ENCODE peak calls at places on chromosome 7, in five cellular contexts. O is transverse colon, R is fibroblast of pulmonary artery, B is AG04449, K is pancreas. A is an unnamed sample.
A peak's percentile ranks its signal among the peaks of the same experiment; 100 is the strongest.

GRCh38 chr7:117098457-117098856 is 145.2 kb downstream of the ST7 start:
- DNase-seq in R (peak; percentile 90), B (peak; percentile 95), K (no peak), O (no peak), A (no peak)

GRCh38 chr7:83693281-83693680 is 44.3 kb upstream of the SEMA3E start:
- DNase-seq in B (no peak), O (no peak), K (no peak), R (no peak), A (no peak)

GRCh38 chr7:150978136-150978789 is at the start of gene KCNH2:
- DNase-seq in K (no peak), B (no peak), R (no peak), O (no peak), A (peak; percentile 27)

GRCh38 chr7:152336754-152337368 is 98.9 kb downstream of the KMT2C start:
- DNase-seq in K (peak; percentile 17), O (peak; percentile 10), B (no peak), R (peak; percentile 52), A (no peak)

GRCh38 chr7:23468721-23469149 is 1.6 kb downstream of the IGF2BP3 start:
- DNase-seq in K (no peak), R (no peak), O (peak; percentile 8), B (no peak), A (no peak)

GRCh38 chr7:49398236-49398635 is 375.2 kb upstream of the VWC2 start:
- DNase-seq in K (no peak), B (no peak), R (no peak), O (no peak), A (no peak)

GRCh38 chr7:108345710-108346336 is 110.4 kb downstream of the NRCAM start:
- DNase-seq in O (no peak), K (no peak), R (no peak), B (no peak), A (no peak)

GRCh38 chr7:131896189-131896855 is 339.9 kb upstream of the PODXL start:
- DNase-seq in O (no peak), R (no peak), K (no peak), B (no peak), A (no peak)

GRCh38 chr7:85274452-85274851 is 87.6 kb upstream of the SEMA3D start:
- DNase-seq in R (no peak), B (no peak), K (no peak), O (no peak), A (no peak)

GRCh38 chr7:136997735-136998134 is 129.3 kb downstream of the CHRM2 start:
- DNase-seq in B (no peak), O (no peak), R (no peak), K (no peak), A (no peak)

GRCh38 chr7:131859162-131859821 is 302.9 kb upstream of the PODXL start:
- DNase-seq in B (peak; percentile 26), R (peak; percentile 78), O (peak; percentile 68), K (peak; percentile 73), A (no peak)

GRCh38 chr7:123401295-123401694 is 133.1 kb downstream of the IQUB start:
- DNase-seq in K (peak; percentile 20), O (no peak), B (no peak), R (no peak), A (no peak)

GRCh38 chr7:153891990-153892389 is 160.2 kb upstream of the DPP6 start:
- DNase-seq in B (no peak), O (no peak), K (no peak), R (no peak), A (no peak)

GRCh38 chr7:127858091-127858914 is 172.9 kb downstream of the LRRC4 start:
- DNase-seq in R (no peak), B (no peak), O (no peak), K (no peak), A (no peak)

GRCh38 chr7:136034132-136034531 is 57.0 kb upstream of the MTPN start:
- DNase-seq in O (no peak), R (no peak), B (no peak), K (no peak), A (no peak)

GRCh38 chr7:97835296-97836138 is 36.7 kb downstream of the ASNS start:
- DNase-seq in O (peak; percentile 70), R (peak; percentile 83), B (peak; percentile 4), K (peak; percentile 71), A (peak; percentile 59)

GRCh38 chr7:151249732-151250072 is 1.2 kb upstream of the SMARCD3 start:
- DNase-seq in B (no peak), K (peak; percentile 74), O (peak; percentile 48), R (peak; percentile 62), A (peak; percentile 52)

GRCh38 chr7:43615558-43616145 is 32.7 kb downstream of the STK17A start:
- DNase-seq in K (no peak), B (no peak), R (no peak), O (no peak), A (no peak)

GRCh38 chr7:102991540-102992214 is 78.9 kb downstream of the LRRC17 start:
- DNase-seq in O (peak; percentile 47), R (peak; percentile 94), B (peak; percentile 94), K (peak; percentile 73), A (no peak)

GRCh38 chr7:16084370-16084769 is 337.0 kb downstream of the CRPPA start:
- DNase-seq in O (no peak), R (peak; percentile 72), B (no peak), K (no peak), A (peak; percentile 30)

GRCh38 chr7:27112960-27113949 is 10.8 kb upstream of the HOXA2 start:
- DNase-seq in B (no peak), O (peak; percentile 80), R (peak; percentile 61), K (no peak), A (peak; percentile 87)

GRCh38 chr7:27110163-27110976 is 7.9 kb upstream of the HOXA2 start:
- DNase-seq in K (no peak), O (peak; percentile 78), B (peak; percentile 31), R (peak; percentile 65), A (peak; percentile 89)

GRCh38 chr7:27110977-27111752 is 8.7 kb upstream of the HOXA2 start:
- DNase-seq in K (no peak), R (peak; percentile 48), O (no peak), B (no peak), A (peak; percentile 44)

GRCh38 chr7:27112361-27112760 is 9.9 kb upstream of the HOXA2 start:
- DNase-seq in R (no peak), O (no peak), K (no peak), B (no peak), A (no peak)

GRCh38 chr7:27111753-27112277 is 9.3 kb upstream of the HOXA2 start:
- DNase-seq in B (no peak), O (no peak), R (no peak), K (no peak), A (no peak)
- H3K4me3 ChIP-seq in B (no peak overlapping the region), O (no peak overlapping the region), R (no peak overlapping the region), K (no peak overlapping the region), A (no peak overlapping the region)

GRCh38 chr7:24824400-24824799 is 67.1 kb upstream of the GSDME start:
- DNase-seq in O (no peak), R (no peak), K (no peak), B (no peak), A (no peak)

GRCh38 chr7:24826662-24827020 is 69.4 kb upstream of the GSDME start:
- DNase-seq in O (no peak), B (no peak), K (no peak), R (no peak), A (no peak)

GRCh38 chr7:24824896-24825295 is 67.6 kb upstream of the GSDME start:
- DNase-seq in K (no peak), O (no peak), B (no peak), R (no peak), A (no peak)

GRCh38 chr7:24825931-24826661 is 68.8 kb upstream of the GSDME start:
- DNase-seq in O (peak; percentile 71), K (peak; percentile 44), R (peak; percentile 50), B (no peak), A (no peak)

GRCh38 chr7:24825315-24825917 is 68.2 kb upstream of the GSDME start:
- DNase-seq in O (no peak), K (no peak), B (no peak), R (no peak), A (no peak)
- H3K4me3 ChIP-seq in O (no peak overlapping the region), K (no peak overlapping the region), B (no peak overlapping the region), R (no peak overlapping the region), A (no peak overlapping the region)

DNA sequence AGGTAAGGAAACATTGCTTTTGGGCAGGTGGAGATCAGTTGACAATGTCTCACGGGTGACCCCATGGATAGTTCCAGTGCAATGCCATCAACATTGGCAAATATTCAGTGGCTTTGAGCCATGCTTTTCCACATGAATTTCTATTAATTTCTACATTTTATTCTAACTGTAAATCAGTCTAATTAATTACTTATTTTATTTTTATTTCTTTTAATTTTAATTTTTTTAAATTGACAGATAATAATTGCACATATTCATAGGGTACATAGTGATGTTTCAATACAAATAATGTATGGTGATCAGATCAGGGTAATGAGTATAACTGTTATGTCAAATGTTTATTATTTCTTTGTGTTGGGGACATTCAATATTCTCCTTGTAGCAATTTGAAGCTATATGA is 3.8 kb downstream of the ABCA13 start:
- DNase-seq in K (no peak), O (no peak), R (no peak), B (no peak), A (no peak)
- H3K4me3 ChIP-seq in K (no peak overlapping the region), O (no peak overlapping the region), R (no peak overlapping the region), B (no peak overlapping the region), A (no peak overlapping the region)

DNA sequence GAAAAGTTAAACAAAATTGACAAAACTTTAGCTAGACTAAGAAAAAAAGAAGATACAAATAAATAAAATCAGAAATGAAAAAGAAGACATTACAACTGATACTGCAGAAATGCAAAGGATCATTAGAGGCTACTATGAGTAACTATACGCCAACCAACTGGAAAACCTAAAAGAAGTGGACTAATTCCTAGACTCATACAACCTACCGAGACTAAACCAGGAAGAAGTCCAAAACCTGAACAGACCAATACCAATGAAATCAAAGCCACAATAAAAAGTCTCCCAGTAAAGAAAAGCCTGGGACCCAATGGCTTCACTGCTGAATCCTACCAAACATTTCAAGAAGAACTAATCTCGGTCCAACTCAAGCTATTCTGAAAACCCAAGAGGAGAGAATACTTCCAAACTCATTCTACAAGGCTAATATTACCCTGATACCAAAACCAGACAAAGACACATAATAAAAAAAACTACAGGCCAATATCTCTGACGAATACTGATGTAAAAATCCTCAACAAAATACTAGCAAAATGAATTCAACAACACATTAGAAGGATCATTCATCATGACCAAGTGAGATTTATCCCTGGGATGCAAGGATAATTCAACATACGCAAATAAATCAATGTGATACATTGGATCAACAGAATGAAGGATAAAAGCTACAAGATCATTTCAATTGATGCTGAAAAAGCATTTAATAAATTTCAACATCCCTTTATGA is 20.3 kb downstream of the ELAPOR2 start:
- DNase-seq in O (no peak), K (no peak), B (no peak), R (no peak), A (no peak)
- H3K4me3 ChIP-seq in O (peak overlapping the region; percentile 8), K (no peak overlapping the region), B (no peak overlapping the region), R (peak overlapping the region; percentile 45), A (no peak overlapping the region)

GRCh38 chr7:12403287-12404181 is at the start of gene VWDE:
- DNase-seq in K (peak; percentile 28), O (peak; percentile 71), R (peak; percentile 8), B (no peak), A (peak; percentile 51)
- H3K4me3 ChIP-seq in K (peak within 1 kb of the TSS; percentile 18), O (peak within 1 kb of the TSS; percentile 48), R (peak within 1 kb of the TSS; percentile 42), B (peak within 1 kb of the TSS; percentile 16), A (peak within 1 kb of the TSS; percentile 2)

GRCh38 chr7:111094387-111094786 is 3.5 kb downstream of the LRRN3 start:
- DNase-seq in K (no peak), B (no peak), R (no peak), O (no peak), A (no peak)
- H3K4me3 ChIP-seq in K (no peak overlapping the region), B (no peak overlapping the region), R (no peak overlapping the region), O (no peak overlapping the region), A (no peak overlapping the region)

A was measured in mucosa of descending colon.